ENCODE peak calls at places on chromosomes 16 and 17, in seven cellular contexts. P is ascending aorta; L is CD4-positive, CD25-positive, alpha-beta regulatory T cell; N is thoracic aorta; Z is CD8-positive, alpha-beta T cell; S is gastrocnemius medialis; F is Caco-2. W is an unnamed sample. For H3K4me1 and H3K27me3, the result is how much of the 10 kb centered on the place peaks cover.

GRCh38 chr16:57651344-57652333 is 16.5 kb upstream of the ADGRG3 start:
- DNase-seq in P (no peak), L (peak), N (no peak), Z (no peak), S (no peak), F (no peak), W (no peak)

GRCh38 chr16:54998834-54999233 is 68.2 kb downstream of the IRX5 start:
- DNase-seq in P (no peak), L (no peak), N (no peak), Z (no peak), S (no peak), F (no peak), W (no peak)

GRCh38 chr17:732788-733720 is 658 bp downstream of the TLCD3A start:
- DNase-seq in P (no peak), L (peak), N (no peak), Z (no peak), S (no peak), F (no peak), W (peak)

GRCh38 chr16:85168732-85169256 is 56.5 kb upstream of the CIBAR2 start:
- DNase-seq in P (peak), L (no peak), N (no peak), Z (no peak), S (peak), F (peak), W (peak)

GRCh38 chr17:53823341-53824050 is 769 bp downstream of the KIF2B start:
- DNase-seq in P (no peak), L (no peak), N (no peak), Z (no peak), S (no peak), F (no peak), W (no peak)

GRCh38 chr16:566475-567361 is at the start of gene NHLRC4:
- DNase-seq in P (peak), L (peak), N (no peak), Z (peak), S (peak), F (no peak), W (peak)

GRCh38 chr16:75420987-75421819 is 12.1 kb downstream of the CFDP1 start:
- DNase-seq in P (no peak), L (no peak), N (no peak), Z (peak), S (no peak), F (no peak), W (peak)

GRCh38 chr17:41518789-41519449 is at the start of gene KRT15:
- DNase-seq in P (no peak), L (no peak), N (no peak), Z (no peak), S (no peak), F (no peak), W (no peak)

GRCh38 chr17:6729531-6729930 is 16.4 kb upstream of the SLC13A5 start:
- DNase-seq in P (no peak), L (no peak), N (no peak), Z (no peak), S (no peak), F (no peak), W (no peak)

GRCh38 chr16:80527297-80527696 is 13.5 kb upstream of the DYNLRB2 start:
- DNase-seq in P (no peak), L (peak), N (no peak), Z (peak), S (no peak), F (no peak), W (no peak)

GRCh38 chr17:12545877-12546513 is 119.7 kb upstream of the MYOCD start:
- DNase-seq in P (no peak), L (peak), N (no peak), Z (no peak), S (no peak), F (no peak), W (no peak)

GRCh38 chr16:55030944-55031343 is 100.3 kb downstream of the IRX5 start:
- DNase-seq in P (no peak), L (no peak), N (no peak), Z (no peak), S (no peak), F (no peak), W (no peak)

GRCh38 chr17:3558603-3559269 is 1.1 kb upstream of the TRPV3 start:
- DNase-seq in P (no peak), L (peak), N (no peak), Z (no peak), S (no peak), F (no peak), W (no peak)

GRCh38 chr17:8466466-8466865 is 30.8 kb downstream of the NDEL1 start:
- DNase-seq in P (no peak), L (no peak), N (no peak), Z (no peak), S (no peak), F (no peak), W (no peak)

GRCh38 chr17:11928436-11928835 is 68.8 kb downstream of the ZNF18 start:
- DNase-seq in P (no peak), L (no peak), N (no peak), Z (no peak), S (no peak), F (no peak), W (no peak)

GRCh38 chr17:50479522-50480141 is 972 bp downstream of the RSAD1 start:
- DNase-seq in P (peak), L (peak), N (no peak), Z (peak), S (peak), F (peak), W (peak)

GRCh38 chr17:61467416-61468262 is 15.4 kb downstream of the TBX4 start:
- DNase-seq in P (no peak), L (no peak), N (no peak), Z (no peak), S (no peak), F (peak), W (peak)

GRCh38 chr16:23712976-23713375 is at the start of gene ERN2:
- DNase-seq in P (no peak), L (no peak), N (no peak), Z (no peak), S (no peak), F (no peak), W (no peak)

GRCh38 chr17:36861531-36861930 is 75.7 kb upstream of the LHX1 start:
- DNase-seq in P (no peak), L (no peak), N (no peak), Z (no peak), S (no peak), F (peak), W (no peak)

GRCh38 chr17:28773736-28774135 is 29.9 kb downstream of the TRAF4 start:
- DNase-seq in P (no peak), L (no peak), N (no peak), Z (no peak), S (no peak), F (no peak), W (no peak)

GRCh38 chr17:8581002-8581658 is 49.4 kb downstream of the MYH10 start:
- DNase-seq in P (no peak), L (no peak), N (no peak), Z (no peak), S (no peak), F (no peak), W (no peak)

GRCh38 chr17:78272181-78272913 is 40.9 kb downstream of the TMEM235 start:
- DNase-seq in P (no peak), L (peak), N (no peak), Z (no peak), S (peak), F (peak), W (peak)

GRCh38 chr17:56009795-56010715 is 143.2 kb upstream of the ANKFN1 start:
- DNase-seq in P (no peak), L (no peak), N (no peak), Z (no peak), S (no peak), F (no peak), W (no peak)

GRCh38 chr16:424623-425081 is 797 bp upstream of the RAB11FIP3 start:
- DNase-seq in P (no peak), L (no peak), N (no peak), Z (no peak), S (no peak), F (no peak), W (peak)

GRCh38 chr16:67644038-67644437 is 906 bp upstream of the CARMIL2 start:
- DNase-seq in P (no peak), L (no peak), N (no peak), Z (no peak), S (no peak), F (no peak), W (no peak)

GRCh38 chr17:19312406-19312805 is 50.1 kb downstream of the B9D1 start:
- DNase-seq in P (no peak), L (no peak), N (no peak), Z (no peak), S (no peak), F (no peak), W (no peak)

GRCh38 chr17:39181303-39181702 is 15.3 kb upstream of the ARL5C start:
- DNase-seq in P (no peak), L (no peak), N (no peak), Z (no peak), S (no peak), F (no peak), W (no peak)

GRCh38 chr17:50129303-50129945 is 536 bp downstream of the SAMD14 start:
- DNase-seq in P (no peak), L (peak), N (no peak), Z (no peak), S (no peak), F (peak), W (peak)

GRCh38 chr16:13153696-13154095 is 252.3 kb downstream of the SHISA9 start:
- DNase-seq in P (no peak), L (no peak), N (no peak), Z (no peak), S (no peak), F (no peak), W (no peak)

GRCh38 chr16:83995756-83996155 is 27.7 kb downstream of the NECAB2 start:
- DNase-seq in P (no peak), L (no peak), N (no peak), Z (no peak), S (no peak), F (no peak), W (no peak)

GRCh38 chr17:20092973-20093626 is 83.9 kb downstream of the SPECC1 start:
- DNase-seq in P (no peak), L (no peak), N (no peak), Z (no peak), S (no peak), F (no peak), W (no peak)

GRCh38 chr16:72805486-72805885 is 242.4 kb downstream of the ZFHX3 start:
- DNase-seq in P (no peak), L (no peak), N (no peak), Z (no peak), S (no peak), F (no peak), W (no peak)

GRCh38 chr17:45043268-45043681 is 8.2 kb downstream of the DCAKD start:
- DNase-seq in P (no peak), L (no peak), N (no peak), Z (no peak), S (no peak), F (no peak), W (peak)

GRCh38 chr17:8073627-8074485 is 13.7 kb downstream of the ALOX12B start:
- DNase-seq in P (peak), L (peak), N (no peak), Z (peak), S (no peak), F (peak), W (peak)

GRCh38 chr16:57258226-57258909 is 13.3 kb downstream of the ARL2BP start:
- DNase-seq in P (peak), L (no peak), N (no peak), Z (no peak), S (no peak), F (peak), W (no peak)

GRCh38 chr17:29433551-29433950 is 43.4 kb downstream of the TAOK1 start:
- DNase-seq in P (no peak), L (peak), N (no peak), Z (no peak), S (no peak), F (no peak), W (no peak)

GRCh38 chr17:78130439-78131101 is at the start of gene TMC8:
- DNase-seq in P (no peak), L (peak), N (no peak), Z (peak), S (no peak), F (no peak), W (peak)

GRCh38 chr17:27568216-27568615 is 62.8 kb upstream of the LGALS9 start:
- DNase-seq in P (no peak), L (no peak), N (no peak), Z (no peak), S (no peak), F (peak), W (no peak)

GRCh38 chr16:48596326-48596725 is 13.7 kb downstream of the N4BP1 start:
- DNase-seq in P (no peak), L (peak), N (no peak), Z (peak), S (no peak), F (no peak), W (no peak)
- H3K4me1 ChIP-seq in P (under half), L (under half), N (under half), Z (under half), S (under half), F (under half), W (under half)

GRCh38 chr16:52498640-52499039 is 48.3 kb downstream of the TOX3 start:
- DNase-seq in P (no peak), L (no peak), N (no peak), Z (no peak), S (no peak), F (no peak), W (peak)

GRCh38 chr16:52497067-52497816 is 49.7 kb downstream of the TOX3 start:
- DNase-seq in P (no peak), L (no peak), N (no peak), Z (no peak), S (no peak), F (no peak), W (no peak)

GRCh38 chr16:52499061-52499460 is 47.9 kb downstream of the TOX3 start:
- DNase-seq in P (no peak), L (no peak), N (no peak), Z (no peak), S (no peak), F (no peak), W (no peak)

GRCh38 chr16:52500963-52501362 is 46.0 kb downstream of the TOX3 start:
- DNase-seq in P (no peak), L (no peak), N (no peak), Z (no peak), S (no peak), F (no peak), W (no peak)

GRCh38 chr16:52501746-52502145 is 45.2 kb downstream of the TOX3 start:
- DNase-seq in P (no peak), L (no peak), N (no peak), Z (no peak), S (no peak), F (no peak), W (no peak)
- H3K27me3 ChIP-seq in P (under half), L (under half), N (under half), Z (under half), S (under half), F (under half), W (under half)

GRCh38 chr16:29663020-29663828 is at the start of gene SPN:
- DNase-seq in P (no peak), L (peak), N (no peak), Z (peak), S (no peak), F (no peak), W (no peak)
- H3K4me1 ChIP-seq in P (under half), L (half or more), N (under half), Z (half or more), S (under half), F (under half), W (under half)

GRCh38 chr17:79529661-79530081 is 81.2 kb downstream of the RBFOX3 start:
- DNase-seq in P (no peak), L (no peak), N (no peak), Z (no peak), S (no peak), F (no peak), W (no peak)
- H3K27me3 ChIP-seq in P (under half), L (under half), N (under half), Z (under half), S (under half), F (under half), W (under half)

GRCh38 chr16:87317766-87318121 is 552 bp upstream of the C16orf95 start:
- DNase-seq in P (peak), L (peak), N (no peak), Z (no peak), S (no peak), F (peak), W (peak)
- H3K4me1 ChIP-seq in P (under half), L (under half), N (under half), Z (under half), S (under half), F (under half), W (under half)

DNA sequence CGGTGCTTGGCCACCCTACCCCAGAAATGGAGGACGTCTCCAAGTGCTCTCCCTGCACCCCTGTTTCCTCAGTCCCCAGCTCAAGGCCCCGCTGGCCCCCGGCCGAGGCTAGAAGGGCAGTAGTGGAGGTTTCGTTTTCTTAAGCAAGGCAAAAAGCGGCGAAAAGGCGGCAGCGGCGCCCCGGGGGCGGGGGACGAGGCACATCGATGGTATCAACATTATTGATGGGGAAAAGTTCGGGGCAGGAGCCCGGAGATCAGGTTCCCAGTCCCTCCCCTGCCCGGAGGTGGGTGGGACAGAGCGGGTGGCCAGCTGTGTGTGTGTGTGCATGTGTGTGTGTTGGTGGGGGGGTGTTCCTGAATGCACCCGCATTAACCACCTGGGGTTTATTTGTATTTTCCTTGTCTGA is 4.1 kb upstream of the SALL1 start:
- DNase-seq in P (no peak), L (no peak), N (no peak), Z (no peak), S (no peak), F (no peak), W (peak)
- H3K27me3 ChIP-seq in P (under half), L (under half), N (under half), Z (under half), S (half or more), F (under half), W (under half)

GRCh38 chr17:17152385-17152784 is 53.7 kb downstream of the PLD6 start:
- DNase-seq in P (no peak), L (no peak), N (no peak), Z (no peak), S (no peak), F (no peak), W (peak)
- H3K4me1 ChIP-seq in P (under half), L (under half), N (under half), Z (under half), S (half or more), F (under half), W (under half)

DNA sequence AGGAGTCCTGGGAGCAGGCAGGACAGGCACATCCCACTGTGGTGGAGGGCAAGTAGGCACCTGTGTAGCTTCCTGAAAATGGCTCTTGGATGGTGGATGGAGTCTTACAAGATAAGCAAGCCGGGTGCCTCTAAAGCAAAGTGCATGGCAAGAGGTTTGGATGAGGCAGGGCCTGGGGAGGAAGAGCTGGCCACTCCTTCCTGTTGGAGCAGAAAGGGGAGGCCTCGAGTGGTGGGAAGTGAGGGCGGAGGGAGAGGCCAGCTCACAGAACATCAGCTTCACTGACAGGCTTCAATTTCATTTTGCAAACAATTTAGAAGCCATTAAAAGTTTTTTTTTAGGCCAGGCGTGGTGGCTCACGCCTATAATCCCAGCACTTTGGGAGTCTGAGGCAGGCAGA is 31.0 kb downstream of the CD300A start:
- DNase-seq in P (no peak), L (no peak), N (no peak), Z (no peak), S (no peak), F (no peak), W (no peak)
- H3K27me3 ChIP-seq in P (under half), L (under half), N (under half), Z (under half), S (under half), F (under half), W (under half)

DNA sequence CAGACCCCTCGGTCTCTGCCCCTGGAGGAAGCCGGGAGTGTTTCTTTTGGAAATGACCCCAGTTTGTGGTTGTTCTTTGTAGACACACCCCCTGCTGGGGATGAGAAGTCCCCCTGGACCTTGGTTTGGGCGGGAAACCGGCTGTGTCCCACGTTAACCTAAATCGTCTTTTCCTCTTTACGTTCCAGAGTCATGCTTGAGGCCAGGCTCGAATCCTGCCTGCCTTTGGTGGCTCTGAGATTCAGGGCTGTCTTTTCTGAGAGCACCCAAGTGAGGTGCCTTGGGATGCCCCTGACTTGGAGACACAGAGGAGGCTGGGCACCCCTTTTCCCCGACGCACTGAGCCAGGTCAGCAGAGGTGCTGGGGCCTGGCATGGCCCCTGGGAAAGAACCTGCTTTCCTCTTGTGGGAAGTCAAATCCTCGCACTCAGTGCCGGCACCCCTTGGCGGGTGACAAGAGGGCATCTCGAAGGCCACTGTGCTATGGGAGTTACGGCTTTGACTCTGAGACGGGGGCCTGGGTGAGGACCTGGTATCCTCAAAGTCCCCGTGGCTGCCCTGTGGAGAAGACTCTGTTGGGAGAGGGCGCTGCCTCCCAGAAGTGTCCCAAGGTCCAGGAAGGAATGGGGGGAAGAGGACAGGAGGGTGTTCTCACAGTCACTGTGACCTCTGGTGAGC is 116.8 kb downstream of the METRNL start:
- DNase-seq in P (no peak), L (no peak), N (no peak), Z (no peak), S (peak), F (peak), W (peak)
- H3K4me1 ChIP-seq in P (under half), L (under half), N (half or more), Z (under half), S (under half), F (under half), W (under half)